ENCODE peak calls at places on chromosomes 1 and 21, in five cellular contexts. J is HuH-7.5; U is nephron progenitor cell; B is bronchial epithelial cell; Q is activated CD8-positive, alpha-beta T cell treated with anti-CD3 and anti-CD28 coated beads, Interleukin-2, amount 10 ng/mL, durations not matched to agents 7 days and 5 days. V is an unnamed sample.

GRCh38 chr21:35375115-35375514 is 326.0 kb upstream of the RUNX1 start:
- DNase-seq in J (no peak), U (no peak), B (peak), Q (no peak), V (no peak)

GRCh38 chr21:29433366-29434059 is 134.8 kb downstream of the BACH1 start:
- DNase-seq in J (no peak), U (no peak), B (peak), Q (no peak), V (no peak)

GRCh38 chr1:193356249-193356648 is 169.8 kb upstream of the B3GALT2 start:
- DNase-seq in J (no peak), U (no peak), B (no peak), Q (no peak), V (no peak)

GRCh38 chr21:43031121-43031624 is 44.5 kb downstream of the CBS start:
- DNase-seq in J (no peak), U (no peak), B (no peak), Q (no peak), V (no peak)

GRCh38 chr21:31670065-31670464 is 10.6 kb downstream of the SOD1 start:
- DNase-seq in J (no peak), U (no peak), B (no peak), Q (no peak), V (no peak)

GRCh38 chr1:229842302-229843255 is 216.5 kb downstream of the URB2 start:
- DNase-seq in J (no peak), U (no peak), B (no peak), Q (no peak), V (no peak)

GRCh38 chr1:5198328-5198727 is 543.9 kb downstream of the AJAP1 start:
- DNase-seq in J (no peak), U (peak), B (peak), Q (no peak), V (no peak)

GRCh38 chr1:247415423-247416361 is at the start of gene NLRP3:
- DNase-seq in J (no peak), U (no peak), B (peak), Q (peak), V (no peak)

GRCh38 chr1:95509989-95510388 is 276.0 kb downstream of the RWDD3 start:
- DNase-seq in J (no peak), U (no peak), B (no peak), Q (no peak), V (no peak)

V was measured in HEK293T.